ENCODE peak calls at places on chromosomes 2 and 18, in five cellular contexts. D is heart left ventricle, S is sciatic nerve, M is GM12878, R is heart right ventricle. O is an unnamed sample.

GRCh38 chr2:241853651-241854341 is 4.9 kb downstream of the PDCD1 start:
- ATAC-seq in D (peak; percentile 54), S (no peak), M (no peak), R (peak; percentile 41), O (no peak)

GRCh38 chr2:176628438-176628837 is 359.2 kb downstream of the MTX2 start:
- ATAC-seq in D (no peak), S (no peak), M (no peak), R (no peak), O (no peak)

GRCh38 chr2:203427061-203427460 is 98.9 kb downstream of the ABI2 start:
- ATAC-seq in D (no peak), S (no peak), M (no peak), R (peak; percentile 48), O (no peak)

GRCh38 chr2:57443985-57444501 is 602.6 kb upstream of the VRK2 start:
- ATAC-seq in D (no peak), S (no peak), M (no peak), R (no peak), O (no peak)

GRCh38 chr2:33322099-33322498 is 154.3 kb upstream of the RASGRP3 start:
- ATAC-seq in D (peak; percentile 82), S (peak; percentile 74), M (no peak), R (peak; percentile 82), O (peak; percentile 59)

GRCh38 chr2:219597552-219598307 is at the start of gene STK11IP:
- ATAC-seq in D (peak; percentile 99), S (peak; percentile 98), M (peak; percentile 96), R (peak; percentile 98), O (peak; percentile 96)

GRCh38 chr18:79011300-79011870 is 31.8 kb downstream of the SALL3 start:
- ATAC-seq in D (no peak), S (no peak), M (no peak), R (no peak), O (no peak)

GRCh38 chr2:73050011-73050617 is 21.4 kb downstream of the SFXN5 start:
- ATAC-seq in D (no peak), S (no peak), M (no peak), R (no peak), O (no peak)

GRCh38 chr2:241860184-241861078 is 1.7 kb upstream of the PDCD1 start:
- ATAC-seq in D (peak; percentile 52), S (peak; percentile 33), M (peak; percentile 29), R (peak; percentile 34), O (no peak)

GRCh38 chr18:30970201-30970816 is 72.2 kb downstream of the DSC3 start:
- ATAC-seq in D (no peak), S (no peak), M (peak; percentile 35), R (no peak), O (no peak)

GRCh38 chr2:7242189-7242867 is 325.1 kb downstream of the RNF144A start:
- ATAC-seq in D (no peak), S (no peak), M (peak; percentile 65), R (no peak), O (no peak)

GRCh38 chr2:239355724-239356123 is 45.1 kb downstream of the HDAC4 start:
- ATAC-seq in D (peak; percentile 44), S (no peak), M (no peak), R (peak; percentile 38), O (peak; percentile 73)